ENCODE peak calls at places on chromosomes 1 and 21, in ten cellular contexts. D, W, Y, O, R, B, L, P, H and V are unnamed samples.

GRCh38 chr1:966603-967295 is 467 bp downstream of the PLEKHN1 start:
- DNase-seq in R (peak; percentile 56), W (no peak), B (peak; percentile 59), H (no peak), Y (peak; percentile 52), L (peak; percentile 69), P (peak; percentile 79), O (peak; percentile 65), D (peak; percentile 44), V (no peak)

GRCh38 chr1:210689741-210690635 is 361.3 kb downstream of the HHAT start:
- DNase-seq in Y (no peak), W (no peak), P (no peak), H (no peak), L (no peak), R (no peak), O (no peak), D (no peak), B (no peak), V (no peak)

GRCh38 chr21:29265690-29266479 is 32.8 kb upstream of the BACH1 start:
- DNase-seq in H (no peak), O (no peak), W (no peak), D (no peak), B (no peak), Y (peak; percentile 48), R (no peak), L (peak; percentile 65), P (no peak), V (no peak)

GRCh38 chr1:107557095-107557494 is 407.9 kb downstream of the VAV3 start:
- DNase-seq in H (no peak), L (no peak), D (no peak), B (no peak), O (no peak), Y (no peak), P (no peak), W (no peak), R (no peak), V (no peak)

GRCh38 chr21:21481238-21481637 is 483.0 kb downstream of the NCAM2 start:
- DNase-seq in B (no peak), Y (peak; percentile 2), W (no peak), L (no peak), R (no peak), D (peak; percentile 59), O (no peak), H (no peak), P (no peak), V (no peak)

GRCh38 chr1:212309967-212310366 is 24.8 kb downstream of the PPP2R5A start:
- DNase-seq in D (peak; percentile 25), L (no peak), Y (peak; percentile 29), W (no peak), O (no peak), R (no peak), H (no peak), P (no peak), B (no peak), V (no peak)

GRCh38 chr1:77421504-77422233 is 139.8 kb downstream of the AK5 start:
- DNase-seq in O (no peak), R (no peak), P (no peak), D (no peak), W (no peak), H (no peak), Y (no peak), L (no peak), B (no peak), V (no peak)

GRCh38 chr1:209354840-209355165 is 228.7 kb upstream of the CAMK1G start:
- DNase-seq in R (no peak), B (no peak), L (no peak), O (no peak), Y (no peak), W (no peak), H (no peak), D (no peak), P (no peak), V (no peak)

GRCh38 chr1:239630767-239631166 is 244.4 kb downstream of the CHRM3 start:
- DNase-seq in O (no peak), H (no peak), P (no peak), B (no peak), W (no peak), D (no peak), R (no peak), L (no peak), Y (no peak), V (no peak)

GRCh38 chr1:53498555-53499142 is 39.5 kb downstream of the DMRTB1 start:
- DNase-seq in W (no peak), L (peak; percentile 21), P (no peak), B (no peak), O (no peak), D (peak; percentile 22), H (no peak), R (no peak), Y (peak; percentile 47), V (no peak)

GRCh38 chr1:52603301-52603675 is 1.1 kb downstream of the GPX7 start:
- DNase-seq in W (no peak), D (no peak), R (no peak), B (no peak), O (peak; percentile 43), L (no peak), P (no peak), H (no peak), Y (no peak), V (no peak)

GRCh38 chr1:233440952-233441401 is 113.5 kb downstream of the MAP3K21 start:
- DNase-seq in O (no peak), H (no peak), L (peak; percentile 72), D (peak; percentile 75), W (peak; percentile 33), Y (peak; percentile 71), P (no peak), B (no peak), R (peak; percentile 80), V (peak; percentile 51)

GRCh38 chr1:31591425-31592093 is 15.2 kb downstream of the TINAGL1 start:
- DNase-seq in D (no peak), P (no peak), L (no peak), B (no peak), W (no peak), R (no peak), Y (no peak), H (no peak), O (no peak), V (no peak)

GRCh38 chr1:157043685-157044084 is 1.9 kb downstream of the ARHGEF11 start:
- DNase-seq in P (no peak), O (no peak), B (no peak), H (no peak), L (no peak), W (no peak), Y (no peak), D (no peak), R (no peak), V (no peak)

GRCh38 chr21:34582506-34583150 is 32.3 kb downstream of the RCAN1 start:
- DNase-seq in H (peak; percentile 40), P (no peak), B (no peak), W (peak; percentile 9), R (peak; percentile 49), D (peak; percentile 81), Y (peak; percentile 60), O (no peak), L (peak; percentile 67), V (no peak)
- TF ChIP-seq CTCF in H (peak; percentile 56), P (no peak), B (peak; percentile 33), W (peak; percentile 59), R (peak; percentile 65), D (peak; percentile 81), Y (peak; percentile 68), O (no peak), L (peak; percentile 51), V (peak; percentile 68)

GRCh38 chr1:225430301-225430700 is 2.5 kb upstream of the LBR start:
- DNase-seq in R (no peak), P (no peak), D (no peak), O (no peak), L (no peak), W (no peak), Y (no peak), B (no peak), H (no peak), V (no peak)

GRCh38 chr1:225426395-225427248 is 1.2 kb downstream of the LBR start:
- DNase-seq in O (peak; percentile 60), R (peak; percentile 69), Y (peak; percentile 42), B (no peak), H (peak; percentile 24), L (peak; percentile 44), D (peak; percentile 25), P (no peak), W (peak; percentile 25), V (no peak)

GRCh38 chr1:225427249-225428065 is at the start of gene LBR:
- DNase-seq in P (peak; percentile 44), O (peak; percentile 70), B (peak; percentile 44), W (peak; percentile 37), L (peak; percentile 33), H (peak; percentile 46), Y (no peak), D (peak; percentile 16), R (peak; percentile 67), V (no peak)

GRCh38 chr1:225428879-225429455 is 1.1 kb upstream of the LBR start:
- DNase-seq in O (no peak), R (no peak), Y (no peak), P (no peak), D (no peak), L (no peak), W (no peak), H (no peak), B (no peak), V (no peak)

DNA sequence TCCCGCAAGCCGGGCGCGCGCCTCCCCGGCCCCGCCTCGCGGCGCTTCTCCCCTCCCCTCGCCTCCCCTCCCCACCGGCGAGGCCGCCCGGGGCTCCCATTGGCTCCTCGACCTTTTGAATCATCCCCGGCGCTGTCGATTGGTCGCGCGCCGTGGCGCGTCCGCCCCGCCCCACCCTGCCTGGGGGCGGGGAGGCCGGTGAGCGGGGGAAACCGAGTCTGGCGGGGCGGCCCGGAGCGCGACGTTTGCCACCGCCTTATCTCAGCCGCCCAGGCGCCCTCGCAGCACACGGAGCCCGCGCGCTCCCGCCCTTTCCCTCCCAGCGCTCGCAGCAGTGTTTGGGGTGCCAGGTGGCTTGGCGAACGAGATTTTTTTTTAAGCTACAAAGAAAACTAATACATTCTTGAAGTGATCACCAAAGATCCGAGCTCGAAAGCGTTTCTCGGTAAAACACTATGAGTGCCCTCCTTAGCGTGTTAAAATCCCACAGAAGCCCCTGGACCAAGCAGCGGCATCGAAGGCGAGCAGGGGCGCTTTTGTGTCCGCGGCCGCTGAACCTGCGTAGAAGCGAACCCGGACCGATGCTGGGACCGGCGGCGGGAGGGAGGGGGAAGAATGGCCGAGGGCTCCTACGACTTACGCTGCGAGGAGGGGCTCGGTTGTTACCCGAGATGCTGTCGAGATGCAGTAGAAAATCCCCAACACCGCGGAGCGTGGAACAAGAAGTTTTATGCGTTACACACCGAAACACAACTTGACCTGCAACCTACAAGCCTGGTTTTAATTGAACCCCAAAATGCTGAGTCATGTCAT is 434 bp upstream of the LBR start:
- DNase-seq in W (peak; percentile 85), P (peak; percentile 95), Y (peak; percentile 93), R (peak; percentile 93), B (peak; percentile 91), L (peak; percentile 84), O (peak; percentile 94), D (peak; percentile 89), H (peak; percentile 91), V (peak; percentile 92)
- TF ChIP-seq CTCF in W (no peak), P (no peak), Y (no peak), R (no peak), B (no peak), L (no peak), O (no peak), D (no peak), H (no peak), V (no peak)

GRCh38 chr1:58013237-58013636 is 533.3 kb downstream of the OMA1 start:
- DNase-seq in B (no peak), W (no peak), H (no peak), L (no peak), D (no peak), O (no peak), Y (no peak), P (no peak), R (no peak), V (no peak)
- TF ChIP-seq CTCF in B (no peak), W (peak; percentile 38), H (no peak), L (no peak), D (no peak), O (no peak), Y (no peak), P (no peak), R (no peak), V (no peak)

GRCh38 chr1:24744911-24745710 is at the start of gene CLIC4:
- DNase-seq in D (peak; percentile 100), L (peak; percentile 99), H (peak; percentile 100), P (peak; percentile 100), Y (peak; percentile 98), W (peak; percentile 100), O (peak; percentile 100), B (peak; percentile 99), R (peak; percentile 100), V (peak; percentile 100)
- TF ChIP-seq CTCF in D (peak; percentile 41), L (peak; percentile 28), H (peak; percentile 55), P (no peak), Y (peak; percentile 15), W (no peak), O (peak; percentile 21), B (no peak), R (peak; percentile 20), V (peak; percentile 5)